ENCODE peak calls at places on chromosomes 12 and 14, in ten cellular contexts. Q is pons; C is T-helper 2 cell; W is NCI-H2171; I is CD4-positive, alpha-beta T cell; S is SHP77; Z is NCI-H460; F is smooth muscle cell of the brain vasculature; N is WERI-Rb-1; K is progenitor cell of endocrine pancreas. G is an unnamed sample.

GRCh38 chr14:61184117-61184516 is 97.0 kb downstream of the TMEM30B start:
- DNase-seq in I (no peak), C (no peak), W (no peak), K (no peak), S (no peak), Z (no peak), N (no peak), F (peak), Q (no peak), G (no peak)

GRCh38 chr12:47686645-47687240 is 19.1 kb downstream of the RPAP3 start:
- DNase-seq in I (no peak), F (no peak), S (peak), C (no peak), K (no peak), Q (peak), N (no peak), Z (peak), W (peak), G (no peak)

GRCh38 chr14:53412819-53413664 is 259.9 kb upstream of the DDHD1 start:
- DNase-seq in S (peak), I (no peak), Q (no peak), N (peak), C (no peak), K (no peak), F (no peak), Z (no peak), W (no peak), G (no peak)

GRCh38 chr14:105322791-105323556 is 8.4 kb downstream of the PACS2 start:
- DNase-seq in W (no peak), K (no peak), Q (no peak), S (no peak), N (no peak), F (no peak), C (no peak), I (no peak), Z (no peak), G (no peak)

GRCh38 chr14:99687284-99688209 is 3.4 kb downstream of the CYP46A1 start:
- DNase-seq in K (peak), Z (no peak), W (no peak), Q (no peak), S (no peak), N (peak), F (no peak), I (peak), C (no peak), G (no peak)

GRCh38 chr14:77593501-77593911 is 22.9 kb downstream of the SPTLC2 start:
- DNase-seq in W (no peak), N (no peak), C (no peak), F (no peak), K (no peak), Q (peak), Z (no peak), S (no peak), I (no peak), G (no peak)

GRCh38 chr12:124700810-124701594 is 133.6 kb upstream of the NCOR2 start:
- DNase-seq in F (no peak), K (no peak), C (no peak), W (no peak), Q (no peak), Z (no peak), I (no peak), S (no peak), N (no peak), G (peak)

GRCh38 chr14:53711205-53711604 is 245.4 kb downstream of the BMP4 start:
- DNase-seq in Q (no peak), C (no peak), N (no peak), Z (no peak), S (no peak), F (no peak), I (no peak), W (no peak), K (no peak), G (no peak)

GRCh38 chr12:94242871-94243270 is 94.5 kb downstream of the PLXNC1 start:
- DNase-seq in F (no peak), N (no peak), I (no peak), Z (no peak), W (no peak), S (no peak), K (no peak), Q (no peak), C (no peak), G (peak)

GRCh38 chr14:35474323-35474722 is 59.6 kb upstream of the INSM2 start:
- DNase-seq in K (no peak), C (no peak), Q (no peak), S (no peak), W (no peak), I (no peak), Z (no peak), N (no peak), F (no peak), G (no peak)

GRCh38 chr12:27284751-27285150 is 40.7 kb downstream of the STK38L start:
- DNase-seq in S (no peak), K (no peak), Q (no peak), N (no peak), W (no peak), Z (no peak), C (no peak), I (no peak), F (no peak), G (no peak)

GRCh38 chr14:91985008-91985407 is 37.5 kb upstream of the FBLN5 start:
- DNase-seq in K (no peak), C (no peak), Z (no peak), F (no peak), S (no peak), I (no peak), Q (no peak), W (no peak), N (no peak), G (no peak)

GRCh38 chr12:104504151-104504550 is 47.4 kb downstream of the CHST11 start:
- DNase-seq in Z (no peak), N (no peak), C (no peak), S (no peak), I (no peak), W (no peak), K (no peak), Q (no peak), F (no peak), G (no peak)

GRCh38 chr14:65222434-65222833 is 120.1 kb upstream of the MAX start:
- DNase-seq in F (no peak), Q (peak), Z (peak), I (peak), C (peak), S (peak), K (no peak), W (no peak), N (peak), G (peak)

GRCh38 chr12:105352940-105353635 is 22.6 kb downstream of the C12orf75 start:
- DNase-seq in Z (no peak), I (no peak), N (no peak), Q (no peak), K (no peak), F (no peak), S (no peak), C (no peak), W (no peak), G (peak)

GRCh38 chr12:106541201-106541600 is 41.6 kb upstream of the RFX4 start:
- DNase-seq in W (no peak), I (no peak), N (no peak), Z (no peak), Q (no peak), F (no peak), K (no peak), S (no peak), C (no peak), G (no peak)

GRCh38 chr12:57657744-57658143 is 24.7 kb upstream of the B4GALNT1 start:
- DNase-seq in F (no peak), N (no peak), K (no peak), C (no peak), S (no peak), Z (no peak), W (no peak), I (no peak), Q (no peak), G (peak)

GRCh38 chr14:81453166-81453766 is 53.1 kb upstream of the STON2 start:
- DNase-seq in Q (peak), Z (peak), N (peak), W (peak), K (peak), I (peak), S (peak), F (peak), C (peak), G (peak)

GRCh38 chr14:75049136-75049535 is 2.1 kb downstream of the MLH3 start:
- DNase-seq in C (no peak), Q (peak), W (no peak), N (no peak), K (no peak), S (no peak), Z (no peak), F (no peak), I (no peak), G (no peak)

GRCh38 chr14:49907186-49907585 is 14.3 kb downstream of the ARF6 start:
- DNase-seq in Z (no peak), I (no peak), S (no peak), C (no peak), W (no peak), K (no peak), Q (no peak), N (no peak), F (no peak), G (no peak)

GRCh38 chr14:30389901-30390394 is 169.0 kb upstream of the G2E3 start:
- DNase-seq in F (no peak), I (no peak), K (no peak), N (no peak), Z (no peak), C (no peak), S (no peak), W (no peak), Q (no peak), G (no peak)

GRCh38 chr12:65670775-65671174 is 153.5 kb upstream of the HMGA2 start:
- DNase-seq in F (no peak), I (no peak), N (no peak), C (no peak), W (no peak), Z (no peak), Q (no peak), K (no peak), S (no peak), G (no peak)

GRCh38 chr12:57001448-57001906 is 4.9 kb downstream of the ZBTB39 start:
- DNase-seq in S (peak), N (peak), F (no peak), Q (no peak), W (no peak), K (peak), I (peak), Z (peak), C (peak), G (peak)

GRCh38 chr12:29783773-29784666 is at the start of gene TMTC1:
- DNase-seq in K (peak), W (peak), I (no peak), Z (peak), N (peak), F (no peak), S (peak), C (no peak), Q (peak), G (peak)